ENCODE peak calls at places on chromosomes 16 and 17, in seven cellular contexts. One of them, this sample, is unnamed.

GRCh38 chr17:61366715-61367413 is 32.8 kb upstream of the TBX2 start:
- DNase-seq in RWPE1: no peak
- DNase-seq in activated B cell treated with CpG ODN at 0.5 μM for 24 hours: no peak
- DNase-seq in heart right ventricle: peak; percentile 66
- DNase-seq in endodermal cell: peak; percentile 90
- DNase-seq in tibial nerve: no peak
- DNase-seq in B cell: no peak
- DNase-seq in this sample: no peak

GRCh38 chr17:3845361-3845753 is 689 bp downstream of the NCBP3 start:
- DNase-seq in tibial nerve: no peak
- DNase-seq in B cell: no peak
- DNase-seq in activated B cell treated with CpG ODN at 0.5 μM for 24 hours: peak; percentile 25
- DNase-seq in RWPE1: peak; percentile 28
- DNase-seq in endodermal cell: no peak
- DNase-seq in heart right ventricle: no peak
- DNase-seq in this sample: peak; percentile 75

GRCh38 chr17:78368348-78368747 is 8.5 kb upstream of the SOCS3 start:
- DNase-seq in endodermal cell: no peak
- DNase-seq in heart right ventricle: no peak
- DNase-seq in activated B cell treated with CpG ODN at 0.5 μM for 24 hours: no peak
- DNase-seq in RWPE1: no peak
- DNase-seq in tibial nerve: no peak
- DNase-seq in B cell: no peak
- DNase-seq in this sample: no peak

GRCh38 chr17:4201231-4201630 is 58.2 kb downstream of the CYB5D2 start:
- DNase-seq in B cell: no peak
- DNase-seq in endodermal cell: no peak
- DNase-seq in heart right ventricle: no peak
- DNase-seq in RWPE1: no peak
- DNase-seq in tibial nerve: no peak
- DNase-seq in activated B cell treated with CpG ODN at 0.5 μM for 24 hours: no peak
- DNase-seq in this sample: no peak

GRCh38 chr16:50838165-50838564 is 96.3 kb downstream of the CYLD start:
- DNase-seq in RWPE1: no peak
- DNase-seq in heart right ventricle: no peak
- DNase-seq in endodermal cell: no peak
- DNase-seq in activated B cell treated with CpG ODN at 0.5 μM for 24 hours: no peak
- DNase-seq in tibial nerve: no peak
- DNase-seq in B cell: no peak
- DNase-seq in this sample: no peak

GRCh38 chr17:62093188-62094155 is 28.4 kb upstream of the MED13 start:
- DNase-seq in heart right ventricle: no peak
- DNase-seq in tibial nerve: no peak
- DNase-seq in RWPE1: peak; percentile 87
- DNase-seq in activated B cell treated with CpG ODN at 0.5 μM for 24 hours: no peak
- DNase-seq in endodermal cell: no peak
- DNase-seq in B cell: no peak
- DNase-seq in this sample: peak; percentile 77

GRCh38 chr16:1519831-1520230 is 13.6 kb upstream of the TMEM204 start:
- DNase-seq in activated B cell treated with CpG ODN at 0.5 μM for 24 hours: no peak
- DNase-seq in heart right ventricle: no peak
- DNase-seq in tibial nerve: no peak
- DNase-seq in RWPE1: no peak
- DNase-seq in B cell: no peak
- DNase-seq in endodermal cell: no peak
- DNase-seq in this sample: no peak

GRCh38 chr16:77262971-77263370 is 63.8 kb downstream of the SYCE1L start:
- DNase-seq in activated B cell treated with CpG ODN at 0.5 μM for 24 hours: no peak
- DNase-seq in heart right ventricle: no peak
- DNase-seq in endodermal cell: no peak
- DNase-seq in tibial nerve: no peak
- DNase-seq in B cell: no peak
- DNase-seq in RWPE1: no peak
- DNase-seq in this sample: no peak

GRCh38 chr17:28495626-28496025 is 10.5 kb upstream of the FOXN1 start:
- DNase-seq in heart right ventricle: no peak
- DNase-seq in B cell: no peak
- DNase-seq in activated B cell treated with CpG ODN at 0.5 μM for 24 hours: no peak
- DNase-seq in endodermal cell: no peak
- DNase-seq in RWPE1: no peak
- DNase-seq in tibial nerve: no peak
- DNase-seq in this sample: no peak

GRCh38 chr16:64687796-64688195 is 434.1 kb downstream of the CDH11 start:
- DNase-seq in B cell: no peak
- DNase-seq in tibial nerve: no peak
- DNase-seq in heart right ventricle: no peak
- DNase-seq in endodermal cell: no peak
- DNase-seq in RWPE1: no peak
- DNase-seq in activated B cell treated with CpG ODN at 0.5 μM for 24 hours: no peak
- DNase-seq in this sample: no peak

GRCh38 chr17:78957076-78957475 is 22.6 kb downstream of the LGALS3BP start:
- DNase-seq in activated B cell treated with CpG ODN at 0.5 μM for 24 hours: no peak
- DNase-seq in RWPE1: no peak
- DNase-seq in endodermal cell: no peak
- DNase-seq in tibial nerve: no peak
- DNase-seq in heart right ventricle: no peak
- DNase-seq in B cell: no peak
- DNase-seq in this sample: no peak

GRCh38 chr17:75721463-75722011 is 278 bp downstream of the ITGB4 start:
- DNase-seq in heart right ventricle: no peak
- DNase-seq in activated B cell treated with CpG ODN at 0.5 μM for 24 hours: no peak
- DNase-seq in B cell: no peak
- DNase-seq in tibial nerve: no peak
- DNase-seq in RWPE1: no peak
- DNase-seq in endodermal cell: no peak
- DNase-seq in this sample: no peak

GRCh38 chr17:81566461-81567126 is 14.4 kb upstream of the FAAP100 start:
- DNase-seq in heart right ventricle: peak; percentile 59
- DNase-seq in B cell: no peak
- DNase-seq in RWPE1: peak; percentile 81
- DNase-seq in tibial nerve: peak; percentile 52
- DNase-seq in endodermal cell: no peak
- DNase-seq in activated B cell treated with CpG ODN at 0.5 μM for 24 hours: no peak
- DNase-seq in this sample: no peak

GRCh38 chr17:19238167-19238505 is 970 bp downstream of the EPN2 start:
- DNase-seq in endodermal cell: peak; percentile 79
- DNase-seq in RWPE1: peak; percentile 37
- DNase-seq in activated B cell treated with CpG ODN at 0.5 μM for 24 hours: peak; percentile 21
- DNase-seq in heart right ventricle: peak; percentile 38
- DNase-seq in tibial nerve: peak; percentile 28
- DNase-seq in B cell: peak; percentile 41
- DNase-seq in this sample: peak; percentile 45
- TF ChIP-seq CTCF in endodermal cell: no peak
- TF ChIP-seq CTCF in RWPE1: no peak
- TF ChIP-seq CTCF in activated B cell treated with CpG ODN at 0.5 μM for 24 hours: no peak
- TF ChIP-seq CTCF in heart right ventricle: no peak
- TF ChIP-seq CTCF in tibial nerve: no peak
- TF ChIP-seq CTCF in B cell: no peak
- TF ChIP-seq CTCF in this sample: no peak

GRCh38 chr16:4351880-4352279 is 759 bp upstream of the PAM16 start:
- DNase-seq in heart right ventricle: no peak
- DNase-seq in RWPE1: peak; percentile 53
- DNase-seq in endodermal cell: no peak
- DNase-seq in activated B cell treated with CpG ODN at 0.5 μM for 24 hours: no peak
- DNase-seq in B cell: no peak
- DNase-seq in tibial nerve: no peak
- DNase-seq in this sample: no peak

GRCh38 chr16:4350365-4350786 is 745 bp downstream of the PAM16 start:
- DNase-seq in tibial nerve: no peak
- DNase-seq in RWPE1: no peak
- DNase-seq in B cell: no peak
- DNase-seq in endodermal cell: no peak
- DNase-seq in heart right ventricle: no peak
- DNase-seq in activated B cell treated with CpG ODN at 0.5 μM for 24 hours: no peak
- DNase-seq in this sample: no peak

GRCh38 chr16:4352843-4353242 is 1.7 kb upstream of the PAM16 start:
- DNase-seq in endodermal cell: no peak
- DNase-seq in tibial nerve: no peak
- DNase-seq in heart right ventricle: no peak
- DNase-seq in activated B cell treated with CpG ODN at 0.5 μM for 24 hours: no peak
- DNase-seq in RWPE1: no peak
- DNase-seq in B cell: no peak
- DNase-seq in this sample: no peak

GRCh38 chr16:4349332-4349731 is 1.8 kb downstream of the PAM16 start:
- DNase-seq in heart right ventricle: no peak
- DNase-seq in RWPE1: no peak
- DNase-seq in activated B cell treated with CpG ODN at 0.5 μM for 24 hours: no peak
- DNase-seq in tibial nerve: no peak
- DNase-seq in B cell: no peak
- DNase-seq in endodermal cell: no peak
- DNase-seq in this sample: no peak

GRCh38 chr16:4350787-4351659 is at the start of gene PAM16:
- DNase-seq in B cell: peak; percentile 97
- DNase-seq in endodermal cell: peak; percentile 99
- DNase-seq in activated B cell treated with CpG ODN at 0.5 μM for 24 hours: peak; percentile 99
- DNase-seq in heart right ventricle: peak; percentile 99
- DNase-seq in RWPE1: peak; percentile 95
- DNase-seq in tibial nerve: peak; percentile 93
- DNase-seq in this sample: peak; percentile 99
- TF ChIP-seq CTCF in B cell: peak; percentile 33
- TF ChIP-seq CTCF in endodermal cell: no peak
- TF ChIP-seq CTCF in activated B cell treated with CpG ODN at 0.5 μM for 24 hours: no peak
- TF ChIP-seq CTCF in heart right ventricle: peak; percentile 35
- TF ChIP-seq CTCF in RWPE1: peak; percentile 10
- TF ChIP-seq CTCF in tibial nerve: peak; percentile 34
- TF ChIP-seq CTCF in this sample: no peak

DNA sequence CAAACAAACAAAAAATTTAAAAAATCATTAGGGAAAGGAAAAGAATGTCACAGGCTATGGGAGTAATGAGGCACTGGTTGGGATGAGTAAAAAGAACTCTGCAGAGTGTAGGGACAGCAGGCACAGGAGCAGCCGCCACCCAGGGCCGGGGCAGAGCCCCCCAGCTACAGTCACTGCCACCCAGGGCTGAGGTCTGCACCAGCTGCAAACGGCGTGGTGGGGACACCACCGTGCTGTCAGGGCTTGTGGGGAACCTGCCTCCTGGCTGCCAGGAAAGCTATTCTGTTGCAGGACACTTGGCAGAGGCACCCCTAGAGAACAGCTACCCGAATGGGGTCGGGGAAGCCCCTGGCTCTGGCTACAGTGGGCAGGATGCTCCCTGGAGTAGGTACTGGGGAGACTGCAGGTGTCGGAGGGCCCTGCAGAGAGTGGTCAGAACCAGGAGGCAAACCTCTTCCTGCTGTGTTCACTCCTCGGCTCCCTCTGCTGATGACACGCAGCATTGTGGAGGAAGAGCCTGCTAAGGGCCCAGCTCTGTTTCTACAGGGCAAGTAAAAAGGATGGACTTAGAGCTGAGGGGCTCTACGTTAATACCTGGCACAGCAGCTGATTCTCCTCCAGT is 32.3 kb upstream of the CAPN15 start:
- DNase-seq in endodermal cell: peak; percentile 91
- DNase-seq in B cell: no peak
- DNase-seq in RWPE1: peak; percentile 26
- DNase-seq in heart right ventricle: no peak
- DNase-seq in activated B cell treated with CpG ODN at 0.5 μM for 24 hours: no peak
- DNase-seq in tibial nerve: no peak
- DNase-seq in this sample: peak; percentile 78
- TF ChIP-seq CTCF in endodermal cell: peak; percentile 74
- TF ChIP-seq CTCF in B cell: no peak
- TF ChIP-seq CTCF in RWPE1: peak; percentile 34
- TF ChIP-seq CTCF in heart right ventricle: peak; percentile 45
- TF ChIP-seq CTCF in activated B cell treated with CpG ODN at 0.5 μM for 24 hours: no peak
- TF ChIP-seq CTCF in tibial nerve: no peak
- TF ChIP-seq CTCF in this sample: peak; percentile 12

GRCh38 chr16:85057948-85058347 is 30.4 kb downstream of the KIAA0513 start:
- DNase-seq in tibial nerve: no peak
- DNase-seq in heart right ventricle: no peak
- DNase-seq in RWPE1: no peak
- DNase-seq in activated B cell treated with CpG ODN at 0.5 μM for 24 hours: no peak
- DNase-seq in endodermal cell: no peak
- DNase-seq in B cell: no peak
- DNase-seq in this sample: no peak
- TF ChIP-seq CTCF in tibial nerve: no peak
- TF ChIP-seq CTCF in heart right ventricle: no peak
- TF ChIP-seq CTCF in RWPE1: no peak
- TF ChIP-seq CTCF in activated B cell treated with CpG ODN at 0.5 μM for 24 hours: no peak
- TF ChIP-seq CTCF in endodermal cell: no peak
- TF ChIP-seq CTCF in B cell: no peak
- TF ChIP-seq CTCF in this sample: no peak

DNA sequence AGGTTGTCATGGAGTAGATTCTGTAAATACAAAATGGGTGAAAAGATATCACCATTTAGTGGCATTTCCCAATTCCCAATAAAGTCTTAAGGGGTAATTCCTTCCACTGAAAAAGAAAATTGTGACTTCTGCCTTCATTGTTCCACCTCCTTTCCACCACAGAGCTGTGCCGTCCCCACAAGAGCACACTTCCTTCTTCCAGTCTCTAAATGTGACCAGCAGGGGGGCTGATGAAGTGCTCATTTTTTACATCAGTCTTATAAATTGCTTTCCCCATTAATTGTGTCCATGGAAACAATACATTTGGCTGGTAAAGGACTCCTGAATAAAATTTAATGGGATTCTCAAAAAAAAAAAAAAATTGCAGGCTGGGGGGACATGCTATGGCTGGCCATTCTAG is 260.8 kb upstream of the PSMD7 start:
- DNase-seq in RWPE1: peak; percentile 9
- DNase-seq in B cell: no peak
- DNase-seq in endodermal cell: peak; percentile 64
- DNase-seq in tibial nerve: no peak
- DNase-seq in activated B cell treated with CpG ODN at 0.5 μM for 24 hours: no peak
- DNase-seq in heart right ventricle: no peak
- DNase-seq in this sample: peak; percentile 17
- TF ChIP-seq CTCF in RWPE1: no peak
- TF ChIP-seq CTCF in B cell: no peak
- TF ChIP-seq CTCF in endodermal cell: peak; percentile 70
- TF ChIP-seq CTCF in tibial nerve: no peak
- TF ChIP-seq CTCF in activated B cell treated with CpG ODN at 0.5 μM for 24 hours: no peak
- TF ChIP-seq CTCF in heart right ventricle: peak; percentile 31
- TF ChIP-seq CTCF in this sample: no peak

DNA sequence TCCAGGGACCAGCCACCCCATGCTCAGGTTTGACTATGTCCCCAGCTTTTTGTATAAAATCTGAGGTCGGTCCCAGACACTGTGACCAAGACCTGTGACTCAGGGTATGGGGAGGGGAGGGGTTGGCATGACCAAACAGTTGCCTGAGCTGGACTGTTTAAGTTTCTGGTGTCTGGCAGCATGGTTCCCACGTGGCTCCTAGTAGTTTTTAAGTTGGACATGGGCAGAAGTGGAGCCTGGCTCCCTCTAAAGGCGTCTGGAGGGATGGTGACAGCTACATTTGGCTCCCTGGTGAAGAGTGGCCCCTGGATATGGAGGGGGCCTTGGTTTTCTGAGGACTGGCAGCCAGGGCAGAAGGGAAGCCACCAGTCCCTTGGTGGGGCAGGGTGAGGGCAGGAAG is 7.9 kb downstream of the SMCR8 start:
- DNase-seq in activated B cell treated with CpG ODN at 0.5 μM for 24 hours: no peak
- DNase-seq in heart right ventricle: no peak
- DNase-seq in endodermal cell: peak; percentile 52
- DNase-seq in B cell: no peak
- DNase-seq in RWPE1: no peak
- DNase-seq in tibial nerve: no peak
- DNase-seq in this sample: no peak
- TF ChIP-seq CTCF in activated B cell treated with CpG ODN at 0.5 μM for 24 hours: no peak
- TF ChIP-seq CTCF in heart right ventricle: no peak
- TF ChIP-seq CTCF in endodermal cell: peak; percentile 36
- TF ChIP-seq CTCF in B cell: no peak
- TF ChIP-seq CTCF in RWPE1: no peak
- TF ChIP-seq CTCF in tibial nerve: no peak
- TF ChIP-seq CTCF in this sample: no peak

This sample was measured in GM13976.